ENCODE peak calls at places on chromosomes 12 and 14, in seven cellular contexts. T, M, G, I, V, W and Y are unnamed samples.

GRCh38 chr14:94400454-94400853 is 12.1 kb upstream of the SERPINA1 start:
- DNase-seq in V (no peak), G (no peak), W (no peak), M (no peak), I (peak), T (no peak), Y (no peak)

GRCh38 chr12:25583545-25583944 is 30.5 kb upstream of the LMNTD1 start:
- DNase-seq in G (peak), I (no peak), T (peak), M (peak), W (peak), V (no peak), Y (no peak)

GRCh38 chr12:51941011-51941561 is 10.4 kb upstream of the ACVR1B start:
- DNase-seq in V (peak), G (no peak), I (no peak), M (peak), T (no peak), W (no peak), Y (no peak)

GRCh38 chr12:47066278-47067048 is 13.0 kb upstream of the PCED1B start:
- DNase-seq in W (no peak), V (no peak), M (peak), I (no peak), G (no peak), T (no peak), Y (no peak)

GRCh38 chr12:61538951-61539350 is 721.3 kb upstream of the USP15 start:
- DNase-seq in W (no peak), T (no peak), M (no peak), V (no peak), G (peak), I (no peak), Y (no peak)

GRCh38 chr14:38994721-38995120 is 108.3 kb downstream of the SEC23A start:
- DNase-seq in I (no peak), W (no peak), M (no peak), V (no peak), T (no peak), G (no peak), Y (no peak)

GRCh38 chr12:8828514-8829127 is 6.2 kb downstream of the A2ML1 start:
- DNase-seq in T (peak), M (no peak), G (peak), W (no peak), I (peak), V (no peak), Y (no peak)

GRCh38 chr14:83765200-83765599 is 1764.7 kb upstream of the FLRT2 start:
- DNase-seq in T (no peak), I (no peak), V (no peak), G (peak), W (no peak), M (no peak), Y (no peak)

GRCh38 chr12:42716521-42716920 is 127.0 kb upstream of the PRICKLE1 start:
- DNase-seq in G (no peak), T (no peak), M (peak), W (no peak), I (no peak), V (peak), Y (no peak)

GRCh38 chr12:80166751-80167150 is 67.4 kb downstream of the OTOGL start:
- DNase-seq in M (no peak), V (no peak), T (no peak), G (no peak), W (no peak), I (no peak), Y (no peak)

GRCh38 chr14:44995770-44996294 is 33.8 kb downstream of the TOGARAM1 start:
- DNase-seq in I (no peak), V (no peak), M (peak), T (no peak), W (no peak), G (no peak), Y (no peak)

GRCh38 chr14:75165586-75166391 is 10.6 kb downstream of the TMED10 start:
- DNase-seq in G (no peak), V (no peak), I (no peak), W (no peak), M (no peak), T (no peak), Y (no peak)

GRCh38 chr12:2944401-2945047 is 14.7 kb upstream of the TEAD4 start:
- DNase-seq in T (peak), I (peak), V (peak), M (peak), G (peak), W (peak), Y (peak)

GRCh38 chr14:99402283-99402648 is 78.4 kb downstream of the SETD3 start:
- DNase-seq in V (no peak), G (no peak), I (no peak), W (no peak), T (no peak), M (no peak), Y (no peak)
- H2BK5ac ChIP-seq in V (no peak), G (no peak), I (no peak), W (no peak), T (no peak), M (no peak), Y (no peak)

GRCh38 chr12:89108265-89108664 is 244.0 kb downstream of the DUSP6 start:
- DNase-seq in V (no peak), G (no peak), T (no peak), I (no peak), M (no peak), W (no peak), Y (no peak)
- H2BK5ac ChIP-seq in V (no peak), G (no peak), T (no peak), I (no peak), M (no peak), W (no peak), Y (no peak)

GRCh38 chr12:13061377-13061776 is 17.2 kb downstream of the FAM234B start:
- DNase-seq in W (no peak), G (peak), T (no peak), I (no peak), M (no peak), V (no peak), Y (no peak)

GRCh38 chr12:13066459-13066858 is 22.3 kb downstream of the FAM234B start:
- DNase-seq in I (no peak), T (no peak), V (no peak), W (no peak), M (no peak), G (no peak), Y (no peak)

GRCh38 chr12:13067322-13067721 is 23.1 kb downstream of the FAM234B start:
- DNase-seq in W (no peak), T (no peak), V (no peak), G (no peak), I (no peak), M (no peak), Y (no peak)

DNA sequence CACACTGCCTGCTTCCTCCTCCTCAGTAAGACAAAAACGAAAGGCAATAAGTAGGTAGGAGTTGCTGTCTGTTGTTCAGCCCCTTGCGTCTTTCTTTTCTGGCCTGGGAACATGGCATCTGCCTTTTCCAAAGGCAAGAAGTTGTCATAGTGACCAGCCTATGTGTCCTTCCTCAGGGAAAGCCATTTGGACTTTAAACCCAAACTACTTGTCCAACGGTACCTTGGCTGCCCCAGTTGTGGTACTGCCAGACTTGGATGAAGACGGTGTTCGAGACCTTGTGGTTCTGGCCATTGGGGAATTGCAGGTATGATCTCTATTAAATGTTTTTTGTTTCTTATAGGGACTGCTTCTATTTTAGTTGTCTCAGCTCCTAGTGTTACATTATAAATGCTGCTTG is 18.5 kb downstream of the FAM234B start:
- DNase-seq in M (no peak), V (no peak), G (no peak), W (no peak), I (no peak), T (no peak), Y (no peak)
- H2BK5ac ChIP-seq in M (no peak), V (no peak), G (peak), W (no peak), I (no peak), T (no peak), Y (no peak)

GRCh38 chr12:101322480-101322879 is 42.6 kb downstream of the UTP20 start:
- DNase-seq in T (no peak), I (no peak), M (no peak), V (no peak), W (no peak), G (peak), Y (no peak)
- H2BK5ac ChIP-seq in T (no peak), I (no peak), M (no peak), V (peak), W (no peak), G (no peak), Y (no peak)

DNA sequence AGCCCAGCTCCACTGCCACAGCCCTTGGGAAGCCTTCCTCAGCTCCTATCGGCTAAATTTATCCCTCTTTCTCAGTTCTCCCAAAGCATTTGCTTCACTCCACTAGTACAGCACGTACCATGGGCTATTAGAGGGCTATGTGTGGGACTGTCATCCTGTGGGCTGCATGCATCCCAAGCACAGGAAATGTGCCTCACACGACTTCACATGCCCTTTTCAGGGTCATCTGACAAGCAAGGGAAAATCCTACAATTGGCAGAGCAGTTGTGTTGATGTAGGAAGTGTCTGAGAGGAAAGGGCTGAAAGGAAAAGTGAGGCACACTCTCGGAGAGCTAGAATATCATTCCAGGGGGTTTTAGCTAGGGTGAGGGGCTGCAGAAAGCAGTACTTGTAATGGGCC is 47.6 kb downstream of the NINJ2 start:
- DNase-seq in W (no peak), T (no peak), G (no peak), M (no peak), I (peak), V (peak), Y (no peak)
- H2BK5ac ChIP-seq in W (no peak), T (no peak), G (no peak), M (no peak), I (no peak), V (no peak), Y (no peak)

GRCh38 chr12:113297621-113298471 is 37.1 kb downstream of the SLC8B1 start:
- DNase-seq in W (no peak), V (no peak), M (no peak), T (no peak), I (no peak), G (no peak), Y (no peak)
- H2BK5ac ChIP-seq in W (no peak), V (no peak), M (no peak), T (no peak), I (no peak), G (no peak), Y (no peak)